ENCODE peak calls at places on chromosomes 11 and 22, in eight cellular contexts. X, M, G, T, A, W, U and S are unnamed samples.
A peak's percentile ranks its signal among the peaks of the same experiment; 100 is the strongest.

GRCh38 chr11:1573847-1574255 is 1.8 kb upstream of the DUSP8 start:
- DNase-seq in U (no peak), G (no peak), X (no peak), T (no peak), A (peak; percentile 24), W (no peak), M (no peak), S (no peak)

GRCh38 chr22:31818481-31819392 is 64.9 kb downstream of the DEPDC5 start:
- DNase-seq in G (no peak), M (peak; percentile 52), T (no peak), U (no peak), A (no peak), X (no peak), W (peak; percentile 5), S (no peak)

GRCh38 chr11:725624-726202 is 19.7 kb downstream of the EPS8L2 start:
- DNase-seq in G (no peak), W (no peak), A (peak; percentile 54), M (no peak), T (no peak), X (no peak), U (no peak), S (no peak)

GRCh38 chr11:36261094-36261493 is 28.1 kb downstream of the COMMD9 start:
- DNase-seq in W (no peak), M (no peak), X (no peak), T (no peak), U (no peak), G (no peak), A (no peak), S (no peak)

GRCh38 chr11:117143390-117143789 is 697 bp upstream of the PAFAH1B2 start:
- DNase-seq in M (peak; percentile 65), X (no peak), U (peak; percentile 65), T (peak; percentile 12), W (peak; percentile 59), A (peak; percentile 46), G (peak; percentile 55), S (no peak)

GRCh38 chr22:22558972-22559603 is at the start of gene PRAME:
- DNase-seq in G (no peak), A (peak; percentile 87), M (no peak), X (peak; percentile 51), W (peak; percentile 61), U (peak; percentile 46), T (peak; percentile 60), S (no peak)

GRCh38 chr11:72629266-72629665 is 45.0 kb downstream of the PDE2A start:
- DNase-seq in U (peak; percentile 87), W (no peak), X (no peak), M (no peak), T (no peak), G (no peak), A (no peak), S (no peak)

GRCh38 chr22:24119476-24119875 is 61.8 kb upstream of the SUSD2 start:
- DNase-seq in G (no peak), T (no peak), A (no peak), W (no peak), X (no peak), U (no peak), M (no peak), S (no peak)

GRCh38 chr11:7278314-7278917 is 26.7 kb downstream of the SYT9 start:
- DNase-seq in M (peak; percentile 29), X (no peak), A (peak; percentile 31), W (peak; percentile 61), G (peak; percentile 44), T (no peak), U (no peak), S (no peak)

GRCh38 chr11:114354076-114354475 is 46.2 kb downstream of the C11orf71 start:
- DNase-seq in A (no peak), M (peak; percentile 94), T (no peak), G (peak; percentile 99), W (peak; percentile 96), X (no peak), U (no peak), S (no peak)

DNA sequence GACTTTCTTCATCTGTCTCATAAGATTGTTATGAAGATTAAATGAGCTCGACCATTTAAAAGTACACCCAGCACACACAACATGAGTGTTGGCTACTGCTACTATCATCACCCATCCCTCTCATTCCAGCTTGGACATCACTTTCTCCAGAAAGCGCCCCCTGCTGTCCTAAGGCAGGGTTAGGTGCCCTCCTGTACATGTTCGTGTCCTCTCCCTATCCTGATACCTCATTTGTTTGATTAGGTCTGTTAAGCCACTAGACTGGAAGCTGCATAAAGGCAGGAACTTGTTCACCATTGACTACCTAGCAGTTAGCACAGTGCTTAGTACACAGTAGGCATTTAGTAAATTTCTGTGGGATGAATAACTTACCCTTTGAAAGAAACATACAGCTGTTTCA is 85.5 kb downstream of the ENTHD1 start:
- DNase-seq in G (peak; percentile 11), X (no peak), M (no peak), U (no peak), W (peak; percentile 48), T (peak; percentile 33), A (no peak), S (no peak)
- TF ChIP-seq CTCF in G (peak; percentile 36), X (peak; percentile 51), M (peak; percentile 32), U (no peak), W (peak; percentile 61), T (no peak), A (no peak), S (peak; percentile 10)

DNA sequence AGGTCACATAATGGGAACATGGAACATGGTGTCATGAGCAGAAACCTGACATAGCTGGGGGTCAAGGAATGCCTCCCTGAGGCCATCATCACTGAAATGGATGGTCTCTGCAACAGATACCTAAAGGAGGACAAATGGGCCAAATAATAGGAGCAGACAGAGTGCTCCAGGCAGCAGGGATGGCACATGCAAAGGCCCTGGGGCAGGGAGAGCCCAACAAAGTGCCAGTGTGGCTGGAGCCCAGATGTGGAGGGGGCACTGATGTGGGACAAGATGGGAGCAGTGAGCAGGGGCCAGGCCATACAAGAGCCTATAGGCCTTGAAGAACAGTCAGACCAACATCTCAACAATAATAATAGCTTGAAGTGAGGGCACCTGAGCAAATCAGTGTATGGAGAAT is 497.8 kb downstream of the MN1 start:
- DNase-seq in T (no peak), X (no peak), A (no peak), W (no peak), G (no peak), U (no peak), M (no peak), S (no peak)
- TF ChIP-seq CTCF in T (no peak), X (no peak), A (no peak), W (no peak), G (no peak), U (no peak), M (no peak), S (no peak)

GRCh38 chr22:35631597-35631996 is 14.5 kb upstream of the MB start:
- DNase-seq in X (no peak), M (peak; percentile 36), T (peak; percentile 24), A (peak; percentile 44), W (peak; percentile 54), G (peak; percentile 47), U (no peak), S (no peak)
- TF ChIP-seq CTCF in X (peak; percentile 79), M (peak; percentile 70), T (peak; percentile 21), A (peak; percentile 42), W (peak; percentile 67), G (peak; percentile 74), U (peak; percentile 25), S (peak; percentile 61)

DNA sequence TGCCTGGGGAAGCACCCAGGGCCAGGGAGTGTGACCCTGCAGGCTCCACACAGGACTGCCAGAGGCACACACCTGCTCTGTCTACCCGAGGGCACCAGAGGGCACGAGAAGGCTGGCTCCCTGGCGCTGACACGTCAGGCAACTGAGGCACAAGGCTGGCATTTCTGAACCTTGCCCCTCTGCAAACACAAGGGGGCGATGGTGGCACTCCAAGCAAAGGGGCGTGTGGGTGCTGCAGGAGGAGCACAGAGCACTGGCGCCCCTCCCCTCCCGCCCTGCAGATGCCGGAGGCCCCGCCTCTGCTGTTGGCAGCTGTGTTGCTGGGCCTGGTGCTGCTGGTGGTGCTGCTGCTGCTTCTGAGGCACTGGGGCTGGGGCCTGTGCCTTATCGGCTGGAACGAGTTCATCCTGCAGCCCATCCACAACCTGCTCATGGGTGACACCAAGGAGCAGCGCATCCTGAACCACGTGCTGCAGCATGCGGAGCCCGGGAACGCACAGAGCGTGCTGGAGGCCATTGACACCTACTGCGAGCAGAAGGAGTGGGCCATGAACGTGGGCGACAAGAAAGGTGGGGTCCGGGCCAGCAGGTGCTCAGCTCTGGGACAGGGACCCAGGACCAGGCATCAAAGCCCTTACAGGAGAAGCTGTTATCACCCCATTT is 20.8 kb upstream of the TXNRD2 start:
- DNase-seq in W (peak; percentile 75), T (no peak), A (peak; percentile 80), M (peak; percentile 76), U (peak; percentile 78), G (peak; percentile 79), X (no peak), S (no peak)
- TF ChIP-seq CTCF in W (peak; percentile 69), T (peak; percentile 32), A (peak; percentile 50), M (peak; percentile 77), U (peak; percentile 41), G (peak; percentile 92), X (peak; percentile 70), S (peak; percentile 69)

GRCh38 chr11:61617515-61617914 is 36.6 kb upstream of the SYT7 start:
- DNase-seq in W (peak; percentile 30), T (no peak), U (no peak), A (no peak), M (no peak), X (no peak), G (no peak), S (no peak)
- TF ChIP-seq CTCF in W (peak; percentile 4), T (no peak), U (no peak), A (no peak), M (no peak), X (no peak), G (no peak), S (no peak)

DNA sequence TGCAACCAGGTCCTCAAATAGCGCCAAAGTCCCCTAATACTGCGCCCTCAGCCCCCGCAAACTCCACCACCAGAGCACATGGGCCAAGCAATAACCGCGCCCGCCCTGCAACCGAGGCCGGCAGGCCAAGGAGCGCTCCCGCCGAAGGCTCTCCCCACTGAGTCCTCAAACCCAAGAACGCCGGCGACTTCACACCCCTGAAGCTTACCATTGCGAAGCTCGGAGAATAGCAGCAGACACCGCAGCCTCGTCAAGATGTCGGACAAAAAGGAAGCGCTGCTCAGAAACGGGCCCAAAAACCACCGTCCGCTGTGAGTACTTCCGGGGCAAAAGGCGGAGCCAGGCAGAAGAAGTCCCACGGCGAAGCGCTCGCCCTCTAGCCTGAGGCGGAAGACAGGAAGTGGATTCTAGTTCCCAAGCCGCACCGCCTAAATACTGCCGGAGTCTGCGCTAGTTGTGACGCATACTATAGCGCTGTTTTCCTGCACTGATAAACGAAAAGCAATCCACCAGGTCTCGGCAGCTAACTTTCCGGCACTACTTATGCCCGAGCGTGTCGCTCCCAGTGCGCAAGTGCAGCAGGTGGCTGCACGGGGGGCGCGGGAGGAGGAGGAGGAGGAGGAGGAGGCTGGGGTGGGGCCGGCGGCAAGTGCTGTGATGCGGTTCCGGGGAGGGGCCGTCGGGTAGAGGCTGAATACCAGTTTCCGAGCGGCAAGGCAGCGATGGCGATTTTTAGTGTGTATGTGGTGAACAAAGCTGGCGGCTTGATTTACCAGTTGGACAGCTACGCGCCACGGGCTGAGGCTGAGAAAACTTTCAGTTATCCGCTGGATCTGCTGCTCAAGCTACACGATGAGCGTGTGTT is at the start of the genes RPS25 and TRAPPC4:
- DNase-seq in X (peak; percentile 91), W (peak; percentile 96), U (peak; percentile 96), G (peak; percentile 91), M (peak; percentile 97), T (peak; percentile 96), A (peak; percentile 95), S (peak; percentile 97)
- TF ChIP-seq CTCF in X (no peak), W (no peak), U (no peak), G (no peak), M (no peak), T (no peak), A (no peak), S (no peak)